ENCODE peak calls at places on chromosomes 7 and 10, in seven cellular contexts. N is GM23338; M is GM23248; E is neuronal stem cell; S is amniotic stem cell; D is stimulated activated CD8-positive, alpha-beta memory T cell treated with anti-CD3 and anti-CD28 coated beads, Interleukin-15, amount 100 ng/mL, for 1 hour; A is central memory CD4-positive, alpha-beta T cell. U is an unnamed sample.

GRCh38 chr10:34654211-34654610 is 160.9 kb downstream of the PARD3 start:
- DNase-seq in N (no peak), M (no peak), E (no peak), S (no peak), D (no peak), A (no peak), U (no peak)

GRCh38 chr10:5434017-5434753 is 21.8 kb downstream of the NET1 start:
- DNase-seq in N (peak), M (peak), E (no peak), S (peak), D (no peak), A (peak), U (peak)

GRCh38 chr7:1667566-1668485 is 2.3 kb upstream of the ELFN1 start:
- DNase-seq in N (peak), M (no peak), E (peak), S (no peak), D (no peak), A (no peak), U (no peak)

GRCh38 chr10:62233494-62234283 is 35.0 kb downstream of the RTKN2 start:
- DNase-seq in N (no peak), M (peak), E (no peak), S (no peak), D (no peak), A (no peak), U (peak)

GRCh38 chr10:77507313-77507712 is 130.3 kb downstream of the KCNMA1 start:
- DNase-seq in N (no peak), M (peak), E (no peak), S (no peak), D (no peak), A (no peak), U (no peak)

GRCh38 chr10:86944907-86945306 is 12.5 kb downstream of the MMRN2 start:
- DNase-seq in N (no peak), M (no peak), E (no peak), S (no peak), D (no peak), A (no peak), U (no peak)

GRCh38 chr7:29194594-29195417 is at the start of gene CHN2:
- DNase-seq in N (peak), M (peak), E (peak), S (no peak), D (peak), A (peak), U (peak)

GRCh38 chr10:80491251-80492102 is 37.4 kb downstream of the TSPAN14 start:
- DNase-seq in N (no peak), M (no peak), E (no peak), S (no peak), D (no peak), A (no peak), U (peak)

GRCh38 chr7:40133561-40134427 is 628 bp downstream of the MPLKIP start:
- DNase-seq in N (peak), M (peak), E (no peak), S (no peak), D (no peak), A (no peak), U (peak)

GRCh38 chr7:87267239-87267900 is 47.8 kb upstream of the TMEM243 start:
- DNase-seq in N (no peak), M (no peak), E (no peak), S (no peak), D (no peak), A (no peak), U (no peak)

GRCh38 chr7:47428780-47429472 is 153.0 kb downstream of the TNS3 start:
- DNase-seq in N (no peak), M (no peak), E (no peak), S (no peak), D (no peak), A (no peak), U (no peak)

GRCh38 chr10:124205432-124205831 is 112.0 kb upstream of the CHST15 start:
- DNase-seq in N (no peak), M (no peak), E (no peak), S (no peak), D (no peak), A (no peak), U (no peak)

GRCh38 chr7:149836434-149836833 is 1.7 kb upstream of the ZNF862 start:
- DNase-seq in N (no peak), M (no peak), E (no peak), S (no peak), D (no peak), A (no peak), U (no peak)

GRCh38 chr7:22651036-22651435 is 76.0 kb upstream of the IL6 start:
- DNase-seq in N (no peak), M (no peak), E (no peak), S (no peak), D (no peak), A (no peak), U (peak)

GRCh38 chr10:103481974-103482531 is 3.0 kb upstream of the CALHM3 start:
- DNase-seq in N (peak), M (peak), E (no peak), S (peak), D (no peak), A (peak), U (peak)

GRCh38 chr10:75048669-75049098 is 62.8 kb upstream of the SAMD8 start:
- DNase-seq in N (no peak), M (peak), E (no peak), S (no peak), D (no peak), A (no peak), U (peak)

GRCh38 chr10:71796749-71797405 is 23.6 kb upstream of the VSIR start:
- DNase-seq in N (peak), M (no peak), E (no peak), S (no peak), D (no peak), A (no peak), U (no peak)

GRCh38 chr7:11427686-11428273 is 404.2 kb downstream of the THSD7A start:
- DNase-seq in N (peak), M (peak), E (peak), S (peak), D (no peak), A (no peak), U (peak)

GRCh38 chr10:99451499-99451788 is 21.0 kb upstream of the GOT1 start:
- DNase-seq in N (no peak), M (no peak), E (no peak), S (no peak), D (no peak), A (no peak), U (no peak)

GRCh38 chr7:32890010-32890552 is 1.5 kb downstream of the KBTBD2 start:
- DNase-seq in N (no peak), M (peak), E (no peak), S (no peak), D (no peak), A (peak), U (peak)

GRCh38 chr10:15384154-15384553 is 13.1 kb upstream of the FAM171A1 start:
- DNase-seq in N (no peak), M (peak), E (no peak), S (no peak), D (no peak), A (no peak), U (no peak)

GRCh38 chr7:1954366-1955004 is 278.3 kb downstream of the MAD1L1 start:
- DNase-seq in N (no peak), M (peak), E (no peak), S (no peak), D (no peak), A (no peak), U (no peak)

GRCh38 chr10:69362471-69362954 is 54.2 kb downstream of the TACR2 start:
- DNase-seq in N (no peak), M (peak), E (no peak), S (no peak), D (no peak), A (peak), U (peak)

GRCh38 chr10:100984670-100985177 is 2.6 kb downstream of the MRPL43 start:
- DNase-seq in N (no peak), M (no peak), E (no peak), S (no peak), D (no peak), A (no peak), U (no peak)